ENCODE peak calls at places on chromosome 12, in five cellular contexts. One of them, this sample, is unnamed.

GRCh38 chr12:124470806-124471205 is 96.6 kb downstream of the NCOR2 start:
- DNase-seq in Caki2: no peak
- DNase-seq in HT1080: no peak
- DNase-seq in AG10803: no peak
- DNase-seq in left ventricle myocardium inferior: no peak
- DNase-seq in this sample: no peak

GRCh38 chr12:130452546-130452945 is 114.9 kb downstream of the PIWIL1 start:
- DNase-seq in Caki2: no peak
- DNase-seq in HT1080: no peak
- DNase-seq in AG10803: no peak
- DNase-seq in left ventricle myocardium inferior: no peak
- DNase-seq in this sample: no peak

GRCh38 chr12:114741940-114742339 is 58.0 kb upstream of the TBX3 start:
- DNase-seq in Caki2: no peak
- DNase-seq in HT1080: no peak
- DNase-seq in AG10803: no peak
- DNase-seq in left ventricle myocardium inferior: no peak
- DNase-seq in this sample: no peak

GRCh38 chr12:3456809-3457208 is 34.2 kb upstream of the PRMT8 start:
- DNase-seq in Caki2: no peak
- DNase-seq in HT1080: no peak
- DNase-seq in AG10803: no peak
- DNase-seq in left ventricle myocardium inferior: no peak
- DNase-seq in this sample: no peak

GRCh38 chr12:70467908-70468733 is 102.0 kb downstream of the KCNMB4 start:
- DNase-seq in Caki2: no peak
- DNase-seq in HT1080: peak
- DNase-seq in AG10803: no peak
- DNase-seq in left ventricle myocardium inferior: no peak
- DNase-seq in this sample: no peak

GRCh38 chr12:110270125-110270962 is 10.7 kb upstream of the ATP2A2 start:
- DNase-seq in Caki2: no peak
- DNase-seq in HT1080: peak
- DNase-seq in AG10803: peak
- DNase-seq in left ventricle myocardium inferior: peak
- DNase-seq in this sample: no peak

GRCh38 chr12:79455314-79455713 is 235.4 kb downstream of the PAWR start:
- DNase-seq in Caki2: peak
- DNase-seq in HT1080: no peak
- DNase-seq in AG10803: peak
- DNase-seq in left ventricle myocardium inferior: no peak
- DNase-seq in this sample: no peak

GRCh38 chr12:25783566-25783965 is 174.9 kb upstream of the RASSF8 start:
- DNase-seq in Caki2: no peak
- DNase-seq in HT1080: no peak
- DNase-seq in AG10803: no peak
- DNase-seq in left ventricle myocardium inferior: no peak
- DNase-seq in this sample: no peak

GRCh38 chr12:46773537-46773936 is 52.3 kb downstream of the SLC38A4 start:
- DNase-seq in Caki2: no peak
- DNase-seq in HT1080: no peak
- DNase-seq in AG10803: no peak
- DNase-seq in left ventricle myocardium inferior: no peak
- DNase-seq in this sample: no peak

GRCh38 chr12:45878630-45879255 is 111.6 kb downstream of the SCAF11 start:
- DNase-seq in Caki2: no peak
- DNase-seq in HT1080: no peak
- DNase-seq in AG10803: peak
- DNase-seq in left ventricle myocardium inferior: no peak
- DNase-seq in this sample: no peak

GRCh38 chr12:96445743-96446655 is 43.4 kb upstream of the CFAP54 start:
- DNase-seq in Caki2: peak
- DNase-seq in HT1080: peak
- DNase-seq in AG10803: peak
- DNase-seq in left ventricle myocardium inferior: no peak
- DNase-seq in this sample: peak

GRCh38 chr12:104653730-104654328 is 197.1 kb downstream of the CHST11 start:
- DNase-seq in Caki2: no peak
- DNase-seq in HT1080: no peak
- DNase-seq in AG10803: no peak
- DNase-seq in left ventricle myocardium inferior: no peak
- DNase-seq in this sample: no peak

GRCh38 chr12:47741340-47741703 is 16.0 kb upstream of the ENDOU start:
- DNase-seq in Caki2: no peak
- DNase-seq in HT1080: peak
- DNase-seq in AG10803: peak
- DNase-seq in left ventricle myocardium inferior: peak
- DNase-seq in this sample: peak

GRCh38 chr12:39887824-39888223 is 218.1 kb downstream of the SLC2A13 start:
- DNase-seq in Caki2: no peak
- DNase-seq in HT1080: no peak
- DNase-seq in AG10803: no peak
- DNase-seq in left ventricle myocardium inferior: no peak
- DNase-seq in this sample: no peak

GRCh38 chr12:124466200-124467128 is 100.9 kb downstream of the NCOR2 start:
- DNase-seq in Caki2: no peak
- DNase-seq in HT1080: peak
- DNase-seq in AG10803: no peak
- DNase-seq in left ventricle myocardium inferior: peak
- DNase-seq in this sample: no peak

GRCh38 chr12:120853188-120853587 is 51.0 kb downstream of the SPPL3 start:
- DNase-seq in Caki2: no peak
- DNase-seq in HT1080: no peak
- DNase-seq in AG10803: peak
- DNase-seq in left ventricle myocardium inferior: no peak
- DNase-seq in this sample: no peak

GRCh38 chr12:81998761-81999378 is 239.7 kb upstream of the PPFIA2 start:
- DNase-seq in Caki2: peak
- DNase-seq in HT1080: peak
- DNase-seq in AG10803: no peak
- DNase-seq in left ventricle myocardium inferior: no peak
- DNase-seq in this sample: no peak

GRCh38 chr12:56978397-56979138 is 21.2 kb upstream of the RDH16 start:
- DNase-seq in Caki2: no peak
- DNase-seq in HT1080: no peak
- DNase-seq in AG10803: no peak
- DNase-seq in left ventricle myocardium inferior: no peak
- DNase-seq in this sample: no peak

GRCh38 chr12:25287610-25288009 is 36.9 kb upstream of the KRAS start:
- DNase-seq in Caki2: no peak
- DNase-seq in HT1080: no peak
- DNase-seq in AG10803: no peak
- DNase-seq in left ventricle myocardium inferior: no peak
- DNase-seq in this sample: no peak

GRCh38 chr12:90260136-90260535 is 551.5 kb upstream of the ATP2B1 start:
- DNase-seq in Caki2: no peak
- DNase-seq in HT1080: no peak
- DNase-seq in AG10803: no peak
- DNase-seq in left ventricle myocardium inferior: no peak
- DNase-seq in this sample: no peak

GRCh38 chr12:89210277-89210676 is 142.0 kb downstream of the DUSP6 start:
- DNase-seq in Caki2: no peak
- DNase-seq in HT1080: no peak
- DNase-seq in AG10803: no peak
- DNase-seq in left ventricle myocardium inferior: no peak
- DNase-seq in this sample: no peak

GRCh38 chr12:48765753-48766162 is 23.1 kb downstream of the ADCY6 start:
- DNase-seq in Caki2: no peak
- DNase-seq in HT1080: peak
- DNase-seq in AG10803: peak
- DNase-seq in left ventricle myocardium inferior: no peak
- DNase-seq in this sample: no peak

GRCh38 chr12:4579305-4580097 is 17.5 kb downstream of the DYRK4 start:
- DNase-seq in Caki2: peak
- DNase-seq in HT1080: peak
- DNase-seq in AG10803: peak
- DNase-seq in left ventricle myocardium inferior: no peak
- DNase-seq in this sample: no peak

GRCh38 chr12:120865094-120865493 is 39.1 kb downstream of the SPPL3 start:
- DNase-seq in Caki2: no peak
- DNase-seq in HT1080: no peak
- DNase-seq in AG10803: no peak
- DNase-seq in left ventricle myocardium inferior: no peak
- DNase-seq in this sample: no peak

GRCh38 chr12:106883421-106883820 is 72.3 kb upstream of the TMEM263 start:
- DNase-seq in Caki2: no peak
- DNase-seq in HT1080: peak
- DNase-seq in AG10803: peak
- DNase-seq in left ventricle myocardium inferior: no peak
- DNase-seq in this sample: no peak